ENCODE peak calls at places on chromosomes 16 and 17, in ten cellular contexts. H is Calu3; M is stimulated activated CD4-positive, alpha-beta T cell treated with anti-CD3 and anti-CD28 coated beads, Interleukin-4, amount 100 ng/mL, for 1 hour; J is sigmoid colon; A is MV-4-11; I is type B pancreatic cell; Q is Jurkat, Clone E6-1; C is neural progenitor cell; W is H54; Y is cardiac septum. S is an unnamed sample.

GRCh38 chr16:57859331-57859730 is 57.0 kb upstream of the KIFC3 start:
- DNase-seq in C (peak), A (peak), M (no peak), Q (peak), H (peak), Y (no peak), I (no peak), J (no peak), W (no peak), S (no peak)

GRCh38 chr16:31458073-31458834 is 1.0 kb upstream of the ARMC5 start:
- DNase-seq in Y (no peak), Q (peak), J (peak), W (no peak), I (no peak), A (peak), C (peak), H (peak), M (peak), S (no peak)

GRCh38 chr16:49469930-49470451 is 96.4 kb downstream of the C16orf78 start:
- DNase-seq in Y (peak), M (no peak), W (no peak), J (peak), I (peak), H (no peak), A (no peak), Q (no peak), C (no peak), S (no peak)

GRCh38 chr16:74842413-74842812 is 67.8 kb upstream of the FA2H start:
- DNase-seq in Q (no peak), I (no peak), C (no peak), J (no peak), H (no peak), A (no peak), Y (no peak), W (no peak), M (no peak), S (no peak)

GRCh38 chr16:56769674-56770073 is 39.7 kb downstream of the NUP93 start:
- DNase-seq in A (no peak), M (no peak), C (no peak), J (no peak), Q (no peak), I (no peak), W (no peak), Y (no peak), H (no peak), S (no peak)

GRCh38 chr17:2087597-2088211 is 32.8 kb downstream of the HIC1 start:
- DNase-seq in I (no peak), W (no peak), M (peak), C (no peak), A (peak), Q (peak), Y (no peak), J (peak), H (no peak), S (no peak)

GRCh38 chr17:16407911-16408588 is 7.3 kb upstream of the TRPV2 start:
- DNase-seq in J (peak), Q (no peak), Y (no peak), A (peak), W (no peak), C (peak), M (no peak), H (peak), I (no peak), S (no peak)

GRCh38 chr17:27755706-27756466 is 44.4 kb downstream of the NOS2 start:
- DNase-seq in Y (peak), C (no peak), Q (no peak), I (no peak), A (no peak), H (no peak), J (no peak), M (no peak), W (no peak), S (no peak)

GRCh38 chr16:67865318-67865717 is 7.5 kb upstream of the EDC4 start:
- DNase-seq in J (no peak), Q (no peak), A (peak), M (no peak), C (peak), H (peak), W (no peak), I (no peak), Y (no peak), S (no peak)

GRCh38 chr17:76458580-76459490 is 5.9 kb upstream of the UBE2O start:
- DNase-seq in C (peak), A (peak), Y (no peak), I (no peak), J (no peak), H (peak), W (peak), M (no peak), Q (no peak), S (no peak)

S was measured in stimulated activated CD8-positive, alpha-beta memory T cell treated with anti-CD3 and anti-CD28 coated beads, Interleukin-2, amount 100 ng/mL, for 1 hour.